ENCODE peak calls at places on chromosomes 5 and 9, in ten cellular contexts. C is HCT116, M is body of pancreas, R is IMR-90, Q is K562, W is heart left ventricle, G is upper lobe of left lung, Y is right lobe of liver, E is HepG2, Z is A549. O is an unnamed sample. For H3K4me1, the result is how much of the 10 kb centered on the place peaks cover.

GRCh38 chr5:124923131-124923530 is 176.7 kb upstream of the ZNF608 start:
- ATAC-seq in Q (no peak), E (no peak), G (no peak), Y (peak), M (peak), Z (no peak), C (no peak), W (peak), R (no peak), O (peak)

GRCh38 chr5:124935060-124935459 is 188.6 kb upstream of the ZNF608 start:
- ATAC-seq in G (no peak), C (no peak), E (no peak), Z (no peak), W (no peak), M (no peak), R (no peak), Y (no peak), Q (no peak), O (no peak)

GRCh38 chr5:82106207-82106606 is 134.4 kb downstream of the ATG10 start:
- ATAC-seq in Q (peak), W (peak), M (no peak), Z (peak), Y (peak), R (peak), G (no peak), C (no peak), E (peak), O (peak)

GRCh38 chr5:137308311-137308710 is 190.8 kb downstream of the SPOCK1 start:
- ATAC-seq in R (peak), M (no peak), G (no peak), Y (no peak), Q (no peak), Z (no peak), E (no peak), W (no peak), C (no peak), O (no peak)

GRCh38 chr9:38677660-38678303 is 42.2 kb downstream of the FAM240B start:
- ATAC-seq in W (peak), Z (no peak), C (no peak), Q (no peak), M (no peak), Y (no peak), G (no peak), R (no peak), E (no peak), O (no peak)

GRCh38 chr9:75120661-75121060 is 32.3 kb downstream of the OSTF1 start:
- ATAC-seq in G (peak), R (no peak), Q (peak), M (no peak), C (no peak), Z (no peak), W (peak), Y (peak), E (no peak), O (peak)

GRCh38 chr5:72106922-72107873 is at the start of gene MAP1B:
- ATAC-seq in E (peak), W (peak), M (peak), Q (peak), R (peak), G (peak), C (peak), Y (peak), Z (peak), O (peak)

GRCh38 chr5:65796917-65797316 is 74.9 kb downstream of the NLN start:
- ATAC-seq in R (no peak), W (no peak), M (no peak), C (no peak), G (no peak), E (no peak), Y (no peak), Z (no peak), Q (no peak), O (no peak)

GRCh38 chr9:99180662-99181061 is 41.1 kb downstream of the ALG2 start:
- ATAC-seq in R (no peak), Q (no peak), W (no peak), Z (no peak), Y (no peak), E (no peak), G (no peak), M (no peak), C (no peak), O (no peak)

GRCh38 chr5:128062172-128062746 is 21.3 kb upstream of the SLC12A2 start:
- ATAC-seq in Q (no peak), Z (no peak), W (no peak), M (no peak), C (no peak), G (no peak), R (peak), E (no peak), Y (no peak), O (no peak)

GRCh38 chr9:126326228-126327015 is at the start of gene MVB12B:
- ATAC-seq in E (peak), C (peak), Z (peak), Q (peak), G (peak), W (peak), M (peak), R (peak), Y (peak), O (peak)

GRCh38 chr5:143101134-143101533 is 302.4 kb downstream of the NR3C1 start:
- ATAC-seq in Y (no peak), E (no peak), G (no peak), W (no peak), Q (no peak), R (no peak), Z (no peak), C (no peak), M (no peak), O (no peak)

GRCh38 chr9:126915281-126915816 is 767 bp downstream of the RALGPS1 start:
- ATAC-seq in Q (no peak), M (peak), R (no peak), Y (no peak), Z (no peak), E (peak), C (peak), W (peak), G (peak), O (no peak)

GRCh38 chr5:41935544-41935943 is 10.5 kb downstream of the FBXO4 start:
- ATAC-seq in Y (no peak), G (no peak), E (no peak), Q (no peak), Z (no peak), W (no peak), M (no peak), C (no peak), R (no peak), O (no peak)

GRCh38 chr5:111518747-111519146 is 6.4 kb upstream of the STARD4 start:
- ATAC-seq in G (no peak), R (no peak), Z (no peak), W (no peak), Y (no peak), M (no peak), Q (no peak), E (no peak), C (no peak), O (no peak)

GRCh38 chr9:136997830-136998234 is 1.5 kb upstream of the CLIC3 start:
- ATAC-seq in W (no peak), Q (no peak), Z (no peak), M (no peak), C (no peak), Y (peak), E (no peak), R (no peak), G (no peak), O (no peak)

GRCh38 chr9:76423216-76424177 is 29.3 kb upstream of the RFK start:
- ATAC-seq in Y (peak), W (no peak), M (no peak), G (no peak), Q (no peak), C (no peak), E (peak), R (no peak), Z (no peak), O (no peak)

GRCh38 chr5:664343-664993 is 28.7 kb downstream of the TPPP start:
- ATAC-seq in C (no peak), G (no peak), W (no peak), R (no peak), Q (no peak), M (peak), E (no peak), Z (no peak), Y (peak), O (no peak)

GRCh38 chr5:130037905-130038304 is 133.6 kb downstream of the CHSY3 start:
- ATAC-seq in W (no peak), C (no peak), Q (no peak), G (no peak), Y (no peak), R (no peak), M (no peak), Z (no peak), E (no peak), O (no peak)

GRCh38 chr9:18741880-18742279 is 267.9 kb downstream of the ADAMTSL1 start:
- ATAC-seq in Y (no peak), C (no peak), W (no peak), Q (no peak), M (no peak), Z (no peak), R (no peak), E (no peak), G (no peak), O (no peak)

GRCh38 chr5:38434981-38435710 is 121.3 kb downstream of the LIFR start:
- ATAC-seq in R (peak), G (no peak), Z (no peak), M (no peak), E (no peak), C (no peak), W (no peak), Q (no peak), Y (no peak), O (peak)

GRCh38 chr5:147057051-147057450 is 177.8 kb upstream of the STK32A start:
- ATAC-seq in Y (no peak), R (no peak), W (no peak), E (no peak), G (no peak), M (no peak), Z (no peak), Q (no peak), C (no peak), O (no peak)

GRCh38 chr9:13900449-13900848 is 413.5 kb downstream of the NFIB start:
- ATAC-seq in E (no peak), G (no peak), M (no peak), Q (no peak), Z (no peak), W (no peak), Y (no peak), R (no peak), C (no peak), O (no peak)

GRCh38 chr9:4382722-4383317 is 83.0 kb upstream of the GLIS3 start:
- ATAC-seq in E (no peak), M (no peak), Y (peak), Q (no peak), W (no peak), G (peak), R (peak), C (peak), Z (peak), O (no peak)

GRCh38 chr5:111584651-111585050 is 72.3 kb upstream of the STARD4 start:
- ATAC-seq in M (no peak), Q (no peak), E (no peak), C (no peak), W (peak), R (peak), Z (no peak), G (no peak), Y (peak), O (no peak)

GRCh38 chr5:93924628-93925027 is 183.2 kb upstream of the POU5F2 start:
- ATAC-seq in Z (no peak), G (no peak), R (no peak), E (no peak), W (no peak), C (no peak), Q (no peak), Y (no peak), M (no peak), O (no peak)

GRCh38 chr9:89254773-89255125 is 56.2 kb upstream of the CKS2 start:
- ATAC-seq in Y (no peak), Q (peak), Z (peak), M (no peak), E (peak), G (no peak), W (no peak), C (no peak), R (no peak), O (no peak)

GRCh38 chr9:90167920-90168319 is 474.7 kb downstream of the DIRAS2 start:
- ATAC-seq in M (no peak), C (no peak), G (no peak), Q (no peak), E (no peak), Y (no peak), R (no peak), W (no peak), Z (no peak), O (no peak)

GRCh38 chr9:33798545-33798944 is 3.2 kb downstream of the PRSS3 start:
- ATAC-seq in E (no peak), C (no peak), Q (no peak), W (no peak), R (no peak), G (no peak), Y (no peak), Z (no peak), M (no peak), O (no peak)

GRCh38 chr9:93897075-93897970 is 57.8 kb downstream of the BARX1 start:
- ATAC-seq in E (no peak), Y (no peak), G (no peak), Z (no peak), C (no peak), R (no peak), Q (no peak), M (no peak), W (no peak), O (no peak)

DNA sequence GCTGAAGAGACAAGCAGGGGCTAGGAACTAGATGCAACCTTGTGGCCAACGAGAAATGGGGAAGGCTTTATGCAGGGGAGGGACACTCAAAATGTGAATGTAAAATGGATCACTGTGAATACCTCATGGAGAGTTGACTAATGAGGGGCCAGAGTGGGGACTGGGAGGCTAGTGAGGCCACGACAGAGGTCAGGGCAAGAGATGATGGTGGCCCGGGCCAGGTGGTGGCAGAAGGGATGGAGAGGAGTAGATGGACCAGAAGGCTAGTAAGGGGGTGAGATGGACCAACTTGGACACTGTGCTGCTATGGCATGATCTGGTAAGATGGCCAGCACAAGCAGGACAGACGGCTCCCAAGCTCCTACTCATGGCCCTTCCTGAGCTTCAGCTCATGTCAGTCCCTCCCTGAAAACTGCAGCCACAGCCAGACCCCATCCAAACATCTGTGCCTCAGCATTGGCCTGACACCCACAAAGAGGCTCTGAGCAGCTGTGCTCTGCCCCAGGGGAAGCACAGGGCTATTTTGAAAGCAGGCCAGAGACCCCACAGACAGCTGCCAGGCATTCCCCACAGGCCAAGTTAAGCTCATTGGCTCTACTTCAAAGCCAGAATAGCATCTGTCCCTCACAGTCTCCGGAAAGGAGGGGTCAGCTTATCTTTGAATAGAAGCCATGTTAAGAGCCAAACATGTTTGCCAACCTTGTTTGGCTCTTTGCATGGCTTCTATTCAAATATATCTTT is 22.1 kb downstream of the P4HA2 start:
- ATAC-seq in G (peak), Q (no peak), E (no peak), Z (no peak), Y (no peak), R (peak), W (peak), M (no peak), C (no peak), O (peak)
- H3K4me1 ChIP-seq in G (under half), Q (under half), E (under half), Z (under half), Y (under half), R (under half), W (under half), M (half or more), C (under half), O (under half)

DNA sequence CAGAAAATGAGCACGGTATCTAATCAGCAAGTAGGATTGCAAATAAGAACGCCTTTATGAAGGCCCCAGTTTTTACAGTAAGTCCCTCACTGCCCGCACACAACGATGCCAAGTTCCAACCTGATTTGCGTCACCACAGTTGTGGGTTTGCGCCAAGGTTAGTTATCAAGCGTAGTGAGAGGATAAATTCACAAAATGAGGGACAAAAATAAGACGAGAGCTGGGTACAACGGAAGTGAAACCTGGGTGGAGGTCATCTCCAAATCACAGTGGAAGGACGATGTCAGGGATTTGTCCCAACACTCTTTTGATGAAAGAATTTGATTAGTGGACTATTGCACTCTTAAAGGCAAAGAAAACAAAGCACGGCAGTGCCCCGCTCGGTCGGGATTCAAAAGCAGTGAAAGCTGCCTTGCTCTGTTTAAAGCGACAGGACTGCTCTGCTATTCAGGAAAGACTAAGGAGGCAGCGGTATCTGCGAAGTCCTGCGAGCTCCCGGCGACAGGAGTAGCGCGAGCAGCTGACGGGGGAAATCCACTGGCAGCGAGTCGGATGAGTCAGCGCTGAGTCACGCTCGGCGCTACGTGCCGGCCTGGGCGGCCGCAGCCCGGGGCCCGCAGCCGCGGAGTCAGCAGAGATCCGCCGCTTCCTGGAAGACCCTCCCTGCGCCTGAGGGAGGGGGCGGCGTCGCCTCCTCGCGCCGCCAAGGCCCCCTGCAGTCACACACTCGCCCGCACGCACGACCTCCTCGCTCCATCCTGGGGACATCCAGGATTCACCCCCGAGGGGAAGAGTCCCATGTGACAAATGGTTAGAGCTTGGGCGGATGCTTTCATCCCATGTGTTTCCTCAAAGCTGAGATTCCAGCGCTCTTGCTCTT is 102.8 kb downstream of the ARRDC3 start:
- ATAC-seq in G (peak), Z (peak), W (peak), R (peak), Y (peak), Q (peak), E (peak), C (peak), M (peak), O (peak)
- TF ChIP-seq POLR2A in G (peak), Z (peak), W (no peak), R (peak), Y (peak), Q (peak), E (peak), C (no peak), M (peak), O (peak)

GRCh38 chr5:157059093-157059539 is at the start of gene HAVCR1:
- ATAC-seq in Q (no peak), M (peak), R (no peak), Y (peak), Z (peak), E (peak), C (no peak), W (no peak), G (no peak), O (no peak)
- H3K27ac ChIP-seq in Q (no peak), M (no peak), R (no peak), Y (peak), Z (peak), E (peak), C (no peak), W (no peak), G (no peak), O (no peak)

GRCh38 chr5:157913575-157913974 is 54.6 kb upstream of the CLINT1 start:
- ATAC-seq in R (no peak), C (no peak), M (no peak), Z (no peak), Q (no peak), W (no peak), G (no peak), Y (no peak), E (no peak), O (no peak)
- H3K4me1 ChIP-seq in R (under half), C (under half), M (under half), Z (under half), Q (under half), W (under half), G (under half), Y (under half), E (under half), O (under half)

GRCh38 chr9:97635026-97635425 is 1.4 kb downstream of the NCBP1 start:
- ATAC-seq in R (no peak), E (no peak), M (no peak), W (no peak), Z (no peak), G (no peak), Y (no peak), Q (no peak), C (no peak), O (no peak)

GRCh38 chr9:97636903-97637302 is 3.3 kb downstream of the NCBP1 start:
- ATAC-seq in Z (no peak), Y (no peak), G (no peak), C (no peak), W (no peak), M (no peak), E (no peak), Q (no peak), R (no peak), O (no peak)

GRCh38 chr9:97632406-97632991 is 669 bp downstream of the TSTD2 start:
- ATAC-seq in Y (peak), W (peak), E (peak), C (peak), G (peak), Z (peak), Q (peak), R (peak), M (peak), O (peak)

GRCh38 chr9:97633859-97634485 is 351 bp downstream of the NCBP1 start:
- ATAC-seq in G (peak), M (no peak), Z (peak), E (peak), Y (no peak), Q (peak), C (no peak), W (peak), R (peak), O (no peak)

GRCh38 chr9:97632992-97633858 is at the start of the genes NCBP1 and TSTD2:
- ATAC-seq in Z (peak), M (peak), R (peak), C (peak), Q (peak), W (peak), G (peak), Y (peak), E (peak), O (peak)
- TF ChIP-seq POLR2A in Z (peak), M (peak), R (peak), C (peak), Q (peak), W (no peak), G (peak), Y (peak), E (peak), O (peak)